ENCODE peak calls at places on chromosomes 6 and 20, in four cellular contexts. Y is HepG2, D is GM12878, O is K562. L is an unnamed sample.

GRCh38 chr6:88704980-88705379 is 258.4 kb downstream of the RNGTT start:
- DNase-seq in Y (no peak), D (no peak), O (peak), L (no peak)

GRCh38 chr20:38770970-38771369 is 22.7 kb downstream of the ACTR5 start:
- DNase-seq in Y (no peak), D (no peak), O (no peak), L (no peak)

GRCh38 chr20:4545526-4545925 is 176.2 kb upstream of the PRND start:
- DNase-seq in Y (no peak), D (no peak), O (no peak), L (no peak)

GRCh38 chr20:30598460-30599230 is 658.8 kb upstream of the DEFB115 start:
- DNase-seq in Y (no peak), D (no peak), O (no peak), L (no peak)

GRCh38 chr6:50096267-50096666 is 46.5 kb upstream of the DEFB112 start:
- DNase-seq in Y (no peak), D (no peak), O (no peak), L (no peak)

GRCh38 chr6:15937582-15937981 is 191.3 kb upstream of the MYLIP start:
- DNase-seq in Y (no peak), D (no peak), O (peak), L (no peak)

GRCh38 chr6:117448732-117449131 is 23.0 kb upstream of the ROS1 start:
- DNase-seq in Y (no peak), D (no peak), O (no peak), L (no peak)

GRCh38 chr6:129717287-129717686 is 7.3 kb upstream of the ARHGAP18 start:
- DNase-seq in Y (peak), D (no peak), O (no peak), L (no peak)

GRCh38 chr6:91569071-91569470 is 982.2 kb upstream of the MAP3K7 start:
- DNase-seq in Y (no peak), D (no peak), O (no peak), L (no peak)

GRCh38 chr6:49556429-49556837 is 6.0 kb downstream of the C6orf141 start:
- DNase-seq in Y (peak), D (no peak), O (peak), L (no peak)

GRCh38 chr6:170087946-170088348 is 202.9 kb downstream of the DLL1 start:
- DNase-seq in Y (no peak), D (peak), O (no peak), L (no peak)

GRCh38 chr6:137571854-137572253 is 77.7 kb upstream of the OLIG3 start:
- DNase-seq in Y (peak), D (no peak), O (peak), L (peak)

GRCh38 chr6:27592481-27593199 is 119.7 kb upstream of the ZNF184 start:
- DNase-seq in Y (peak), D (peak), O (peak), L (peak)

GRCh38 chr6:143513410-143513809 is 1.9 kb upstream of the FUCA2 start:
- DNase-seq in Y (peak), D (no peak), O (peak), L (peak)

GRCh38 chr6:15620616-15621015 is 42.2 kb downstream of the DTNBP1 start:
- DNase-seq in Y (no peak), D (no peak), O (no peak), L (no peak)

GRCh38 chr6:1257778-1258177 is 54.1 kb upstream of the FOXQ1 start:
- DNase-seq in Y (no peak), D (no peak), O (no peak), L (no peak)

GRCh38 chr20:50710492-50711063 is 19.2 kb upstream of the RIPOR3 start:
- DNase-seq in Y (peak), D (no peak), O (no peak), L (no peak)

GRCh38 chr20:1964659-1965405 is 29.0 kb downstream of the PDYN start:
- DNase-seq in Y (no peak), D (no peak), O (no peak), L (no peak)

GRCh38 chr6:158865769-158866168 is 46.6 kb upstream of the EZR start:
- DNase-seq in Y (no peak), D (no peak), O (no peak), L (no peak)

GRCh38 chr20:58545565-58546195 is 30.5 kb upstream of the APCDD1L start:
- DNase-seq in Y (no peak), D (no peak), O (no peak), L (no peak)

GRCh38 chr6:154758125-154758524 is 24.9 kb downstream of the SCAF8 start:
- DNase-seq in Y (no peak), D (no peak), O (no peak), L (no peak)
- TF ChIP-seq SP1 in Y (no peak), D (no peak), O (no peak), L (no peak)

GRCh38 chr6:43716099-43716498 is 28.5 kb upstream of the MRPS18A start:
- DNase-seq in Y (no peak), D (no peak), O (no peak), L (no peak)

GRCh38 chr6:43713611-43714310 is 26.2 kb upstream of the MRPS18A start:
- DNase-seq in Y (no peak), D (no peak), O (no peak), L (no peak)

GRCh38 chr6:43715056-43715788 is 27.6 kb upstream of the MRPS18A start:
- DNase-seq in Y (no peak), D (peak), O (no peak), L (no peak)

GRCh38 chr6:43712590-43712989 is 25.0 kb upstream of the MRPS18A start:
- DNase-seq in Y (no peak), D (no peak), O (no peak), L (no peak)

DNA sequence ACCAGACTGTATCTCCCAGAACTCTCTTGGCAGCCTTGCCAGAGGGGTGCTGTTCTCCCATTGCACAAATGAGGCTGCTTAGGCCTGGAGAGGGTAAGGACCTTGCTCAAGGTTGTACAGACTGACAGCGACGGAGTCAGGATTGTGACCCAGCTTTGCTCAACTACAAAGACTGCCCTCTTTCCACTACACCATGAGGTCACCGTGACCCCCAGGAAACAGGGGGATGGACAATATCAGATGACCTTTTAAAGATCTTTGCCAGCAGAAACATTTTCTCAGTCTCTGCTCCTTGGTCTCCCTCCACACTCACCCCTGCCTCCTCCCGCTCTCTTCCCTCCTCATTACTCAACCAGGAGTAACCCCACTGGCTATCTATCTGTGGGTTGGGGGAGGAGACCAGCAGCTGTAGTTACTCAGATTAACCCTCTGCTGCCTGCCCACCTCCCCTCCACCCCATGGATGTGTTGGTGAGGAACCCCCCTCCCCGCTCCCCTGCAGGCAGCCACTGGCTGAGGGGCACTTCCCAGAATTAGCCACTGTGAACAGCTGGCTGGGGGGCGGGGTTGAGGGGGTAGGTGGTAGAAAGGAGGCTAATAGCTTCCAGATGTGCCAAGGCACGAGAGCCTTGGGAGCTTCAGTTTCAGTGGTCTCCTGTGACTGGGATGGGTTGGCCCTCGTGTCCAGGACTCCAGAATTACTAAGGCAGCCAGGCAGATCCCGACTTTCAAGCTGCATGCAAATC is 26.9 kb upstream of the MRPS18A start:
- DNase-seq in Y (peak), D (no peak), O (peak), L (no peak)
- TF ChIP-seq FOXK2 in Y (no peak), D (no peak), O (no peak), L (no peak)

GRCh38 chr6:56046576-56046975 is 171.2 kb upstream of the BMP5 start:
- DNase-seq in Y (no peak), D (no peak), O (no peak), L (no peak)
- TF ChIP-seq SP1 in Y (no peak), D (no peak), O (no peak), L (no peak)

GRCh38 chr6:28606424-28607391 is 81.0 kb downstream of the GPX5 start:
- DNase-seq in Y (peak), D (peak), O (peak), L (peak)
- TF ChIP-seq FOXK2 in Y (no peak), D (peak), O (no peak), L (no peak)

GRCh38 chr6:21592953-21593352 is 598 bp upstream of the SOX4 start:
- DNase-seq in Y (no peak), D (no peak), O (no peak), L (no peak)

GRCh38 chr6:21595265-21595950 is 1.9 kb downstream of the SOX4 start:
- DNase-seq in Y (no peak), D (no peak), O (no peak), L (peak)

GRCh38 chr6:21593412-21593926 is at the start of gene SOX4:
- DNase-seq in Y (peak), D (peak), O (peak), L (peak)

GRCh38 chr6:21594427-21595264 is 1.1 kb downstream of the SOX4 start:
- DNase-seq in Y (peak), D (no peak), O (no peak), L (peak)

DNA sequence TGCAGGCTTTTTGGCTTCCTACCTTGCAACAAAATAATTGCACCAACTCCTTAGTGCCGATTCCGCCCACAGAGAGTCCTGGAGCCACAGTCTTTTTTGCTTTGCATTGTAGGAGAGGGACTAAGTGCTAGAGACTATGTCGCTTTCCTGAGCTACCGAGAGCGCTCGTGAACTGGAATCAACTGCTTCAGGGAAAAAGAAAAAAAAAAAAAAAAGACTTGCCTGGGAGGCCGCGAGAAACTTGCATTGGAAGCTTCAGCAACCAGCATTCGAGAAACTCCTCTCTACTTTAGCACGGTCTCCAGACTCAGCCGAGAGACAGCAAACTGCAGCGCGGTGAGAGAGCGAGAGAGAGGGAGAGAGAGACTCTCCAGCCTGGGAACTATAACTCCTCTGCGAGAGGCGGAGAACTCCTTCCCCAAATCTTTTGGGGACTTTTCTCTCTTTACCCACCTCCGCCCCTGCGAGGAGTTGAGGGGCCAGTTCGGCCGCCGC is 423 bp downstream of the SOX4 start:
- DNase-seq in Y (peak), D (no peak), O (no peak), L (no peak)
- TF ChIP-seq SP1 in Y (no peak), D (no peak), O (no peak), L (no peak)

L was measured in HEK293T.